ENCODE peak calls at places on chromosomes 3 and 15, in five cellular contexts. One of them, this sample, is unnamed.

GRCh38 chr3:46824561-46824960 is 38.7 kb downstream of the MYL3 start:
- DNase-seq in stomach: no peak
- DNase-seq in AG09309: no peak
- DNase-seq in RWPE1: no peak
- DNase-seq in HepG2: no peak
- DNase-seq in this sample: no peak

GRCh38 chr3:27186013-27186412 is 183.2 kb downstream of the NEK10 start:
- DNase-seq in stomach: no peak
- DNase-seq in AG09309: no peak
- DNase-seq in RWPE1: no peak
- DNase-seq in HepG2: no peak
- DNase-seq in this sample: no peak

GRCh38 chr3:38343797-38344594 is 2.6 kb upstream of the XYLB start:
- DNase-seq in stomach: no peak
- DNase-seq in AG09309: no peak
- DNase-seq in RWPE1: no peak
- DNase-seq in HepG2: no peak
- DNase-seq in this sample: no peak

GRCh38 chr3:51968175-51968681 is 974 bp upstream of the PCBP4 start:
- DNase-seq in stomach: no peak
- DNase-seq in AG09309: no peak
- DNase-seq in RWPE1: no peak
- DNase-seq in HepG2: peak
- DNase-seq in this sample: peak

GRCh38 chr3:111299070-111299672 is 227.6 kb downstream of the NECTIN3 start:
- DNase-seq in stomach: no peak
- DNase-seq in AG09309: peak
- DNase-seq in RWPE1: no peak
- DNase-seq in HepG2: no peak
- DNase-seq in this sample: no peak

GRCh38 chr3:33942483-33943150 is 144.2 kb downstream of the PDCD6IP start:
- DNase-seq in stomach: no peak
- DNase-seq in AG09309: no peak
- DNase-seq in RWPE1: peak
- DNase-seq in HepG2: no peak
- DNase-seq in this sample: no peak

GRCh38 chr3:105715372-105715771 is 153.4 kb downstream of the CBLB start:
- DNase-seq in stomach: no peak
- DNase-seq in AG09309: peak
- DNase-seq in RWPE1: peak
- DNase-seq in HepG2: no peak
- DNase-seq in this sample: no peak

GRCh38 chr15:95086543-95087252 is 855.3 kb downstream of the MCTP2 start:
- DNase-seq in stomach: no peak
- DNase-seq in AG09309: peak
- DNase-seq in RWPE1: peak
- DNase-seq in HepG2: no peak
- DNase-seq in this sample: no peak

GRCh38 chr3:89042251-89042650 is 65.2 kb upstream of the EPHA3 start:
- DNase-seq in stomach: no peak
- DNase-seq in AG09309: no peak
- DNase-seq in RWPE1: no peak
- DNase-seq in HepG2: no peak
- DNase-seq in this sample: no peak

DNA sequence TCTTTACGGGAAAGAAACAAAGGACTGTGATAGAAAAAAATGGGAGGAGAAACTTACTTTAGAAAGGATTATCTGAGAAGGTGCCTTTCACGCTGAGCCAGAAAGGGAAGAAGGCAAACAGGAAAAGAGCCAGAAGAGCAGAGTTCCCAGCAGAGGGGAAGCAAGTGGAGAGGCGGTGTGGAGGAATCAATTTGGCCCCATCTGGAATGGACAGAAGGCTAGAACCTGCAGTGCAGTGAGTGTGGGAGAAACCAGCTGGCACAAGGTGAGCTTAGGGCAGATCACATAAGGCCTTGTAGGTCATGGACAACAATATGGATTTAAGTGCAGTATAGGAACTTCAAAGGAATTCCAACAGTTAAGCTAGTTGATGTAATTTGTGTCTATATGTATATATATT is 20.9 kb downstream of the CHL1 start:
- DNase-seq in stomach: no peak
- DNase-seq in AG09309: no peak
- DNase-seq in RWPE1: no peak
- DNase-seq in HepG2: no peak
- DNase-seq in this sample: no peak
- TF ChIP-seq CTCF in stomach: no peak
- TF ChIP-seq CTCF in AG09309: no peak
- TF ChIP-seq CTCF in RWPE1: no peak
- TF ChIP-seq CTCF in HepG2: no peak
- TF ChIP-seq CTCF in this sample: no peak

DNA sequence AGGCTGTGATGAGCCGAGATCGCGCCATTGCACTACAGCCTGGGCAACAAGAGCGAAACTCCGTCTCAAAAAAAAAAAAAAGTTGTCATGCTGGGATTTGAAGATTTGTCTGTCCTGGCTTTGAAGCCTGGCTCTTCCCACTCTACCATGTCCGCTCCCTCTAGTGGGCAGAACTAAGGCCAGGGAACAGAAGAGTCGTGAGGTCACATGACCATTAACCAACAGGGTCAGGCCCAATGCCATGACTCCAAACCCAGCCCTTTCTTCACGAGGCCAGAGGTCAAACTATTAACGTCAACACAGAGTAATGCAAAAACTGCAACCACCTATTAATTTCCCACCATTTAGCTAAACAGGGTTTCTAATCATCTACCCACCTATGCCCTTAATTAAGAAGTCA is 212.1 kb downstream of the ADAMTS17 start:
- DNase-seq in stomach: no peak
- DNase-seq in AG09309: no peak
- DNase-seq in RWPE1: no peak
- DNase-seq in HepG2: peak
- DNase-seq in this sample: no peak
- TF ChIP-seq CTCF in stomach: no peak
- TF ChIP-seq CTCF in AG09309: no peak
- TF ChIP-seq CTCF in RWPE1: no peak
- TF ChIP-seq CTCF in HepG2: no peak
- TF ChIP-seq CTCF in this sample: no peak

GRCh38 chr3:194642769-194643168 is 9.6 kb upstream of the TMEM44 start:
- DNase-seq in stomach: no peak
- DNase-seq in AG09309: no peak
- DNase-seq in RWPE1: no peak
- DNase-seq in HepG2: no peak
- DNase-seq in this sample: no peak

GRCh38 chr3:194637541-194638400 is 4.6 kb upstream of the TMEM44 start:
- DNase-seq in stomach: no peak
- DNase-seq in AG09309: no peak
- DNase-seq in RWPE1: no peak
- DNase-seq in HepG2: no peak
- DNase-seq in this sample: no peak

GRCh38 chr3:194637066-194637465 is 3.8 kb upstream of the TMEM44 start:
- DNase-seq in stomach: no peak
- DNase-seq in AG09309: no peak
- DNase-seq in RWPE1: peak
- DNase-seq in HepG2: no peak
- DNase-seq in this sample: no peak

GRCh38 chr3:194638991-194639605 is 5.9 kb upstream of the TMEM44 start:
- DNase-seq in stomach: no peak
- DNase-seq in AG09309: no peak
- DNase-seq in RWPE1: no peak
- DNase-seq in HepG2: no peak
- DNase-seq in this sample: no peak

GRCh38 chr3:194640829-194641228 is 7.6 kb upstream of the TMEM44 start:
- DNase-seq in stomach: no peak
- DNase-seq in AG09309: no peak
- DNase-seq in RWPE1: no peak
- DNase-seq in HepG2: peak
- DNase-seq in this sample: peak
- TF ChIP-seq CTCF in stomach: no peak
- TF ChIP-seq CTCF in AG09309: no peak
- TF ChIP-seq CTCF in RWPE1: no peak
- TF ChIP-seq CTCF in HepG2: peak
- TF ChIP-seq CTCF in this sample: peak

GRCh38 chr3:74631341-74631740 is 16.9 kb upstream of the CNTN3 start:
- DNase-seq in stomach: no peak
- DNase-seq in AG09309: no peak
- DNase-seq in RWPE1: no peak
- DNase-seq in HepG2: no peak
- DNase-seq in this sample: no peak

GRCh38 chr3:74633021-74633420 is 18.6 kb upstream of the CNTN3 start:
- DNase-seq in stomach: no peak
- DNase-seq in AG09309: peak
- DNase-seq in RWPE1: no peak
- DNase-seq in HepG2: no peak
- DNase-seq in this sample: no peak

GRCh38 chr3:74631771-74632170 is 17.3 kb upstream of the CNTN3 start:
- DNase-seq in stomach: no peak
- DNase-seq in AG09309: no peak
- DNase-seq in RWPE1: no peak
- DNase-seq in HepG2: no peak
- DNase-seq in this sample: no peak

DNA sequence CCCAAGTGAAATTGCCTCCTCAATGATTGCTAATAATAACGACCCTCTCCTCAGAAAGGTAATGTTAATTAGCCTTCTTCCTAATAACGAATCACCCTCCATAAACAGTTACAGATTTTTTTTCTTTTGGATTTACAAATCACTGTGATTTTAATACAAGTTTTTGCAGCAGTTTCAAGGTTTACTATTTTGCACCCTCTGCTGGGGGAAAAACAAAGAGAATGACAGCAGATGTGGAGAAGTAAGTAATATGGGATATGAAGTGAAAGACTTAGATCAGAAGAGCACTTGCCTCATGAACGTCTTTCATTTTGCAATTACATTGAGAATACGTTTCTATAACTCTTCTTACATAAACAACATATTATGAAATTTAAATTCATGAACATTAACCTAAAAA is 16.1 kb upstream of the CNTN3 start:
- DNase-seq in stomach: no peak
- DNase-seq in AG09309: peak
- DNase-seq in RWPE1: no peak
- DNase-seq in HepG2: no peak
- DNase-seq in this sample: no peak
- TF ChIP-seq CTCF in stomach: no peak
- TF ChIP-seq CTCF in AG09309: peak
- TF ChIP-seq CTCF in RWPE1: no peak
- TF ChIP-seq CTCF in HepG2: no peak
- TF ChIP-seq CTCF in this sample: peak

DNA sequence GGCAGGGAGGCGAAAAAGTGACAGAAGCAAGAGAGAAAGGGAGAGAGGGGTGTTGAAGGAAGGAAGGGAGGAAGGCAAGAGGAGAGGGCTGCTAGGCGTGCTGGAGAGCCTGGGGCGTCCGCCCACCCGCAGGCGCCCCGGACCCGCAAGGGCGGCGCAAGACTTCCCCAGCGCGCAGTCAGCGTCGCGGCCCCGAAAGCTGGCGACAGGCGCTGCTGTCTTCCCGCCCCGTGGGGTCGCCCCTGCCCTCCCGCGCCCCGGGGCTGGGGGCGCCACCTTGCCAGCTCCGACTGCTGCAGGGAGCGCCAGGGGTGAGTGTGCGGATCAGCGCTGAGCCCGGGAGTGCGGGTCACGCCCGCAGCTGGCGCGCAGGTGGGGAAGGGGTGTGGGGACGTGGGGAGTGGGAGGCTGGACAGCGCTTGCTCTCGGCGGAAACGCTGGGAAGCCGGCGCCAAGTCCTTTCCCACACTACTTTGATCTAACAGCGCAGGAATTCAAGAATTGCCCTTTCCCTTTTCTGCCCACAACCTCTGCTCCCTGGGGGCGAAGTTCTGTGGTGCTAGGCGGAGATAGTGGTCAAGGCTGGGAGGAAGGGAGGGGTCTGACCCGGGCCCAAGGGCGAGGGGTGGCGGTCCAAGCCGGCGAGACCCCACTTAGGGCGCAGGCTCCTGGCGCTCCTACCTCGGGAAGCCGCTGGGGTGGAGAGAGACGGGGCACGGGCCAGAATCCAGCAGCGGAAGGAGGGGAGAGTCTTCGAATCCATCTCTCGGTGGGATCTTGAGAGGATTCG is 266.1 kb downstream of the CGGBP1 start:
- DNase-seq in stomach: no peak
- DNase-seq in AG09309: no peak
- DNase-seq in RWPE1: no peak
- DNase-seq in HepG2: no peak
- DNase-seq in this sample: peak
- TF ChIP-seq CTCF in stomach: no peak
- TF ChIP-seq CTCF in AG09309: no peak
- TF ChIP-seq CTCF in RWPE1: no peak
- TF ChIP-seq CTCF in HepG2: no peak
- TF ChIP-seq CTCF in this sample: peak

GRCh38 chr15:80695911-80696651 is 971 bp downstream of the ABHD17C start:
- DNase-seq in stomach: peak
- DNase-seq in AG09309: no peak
- DNase-seq in RWPE1: peak
- DNase-seq in HepG2: peak
- DNase-seq in this sample: no peak
- TF ChIP-seq CTCF in stomach: peak
- TF ChIP-seq CTCF in AG09309: peak
- TF ChIP-seq CTCF in RWPE1: no peak
- TF ChIP-seq CTCF in HepG2: peak
- TF ChIP-seq CTCF in this sample: peak

GRCh38 chr3:11698326-11699082 is 54.8 kb upstream of the VGLL4 start:
- DNase-seq in stomach: no peak
- DNase-seq in AG09309: no peak
- DNase-seq in RWPE1: no peak
- DNase-seq in HepG2: no peak
- DNase-seq in this sample: no peak

GRCh38 chr3:11696054-11696453 is 52.3 kb upstream of the VGLL4 start:
- DNase-seq in stomach: no peak
- DNase-seq in AG09309: no peak
- DNase-seq in RWPE1: no peak
- DNase-seq in HepG2: no peak
- DNase-seq in this sample: no peak

GRCh38 chr3:11703185-11703584 is 59.5 kb upstream of the VGLL4 start:
- DNase-seq in stomach: no peak
- DNase-seq in AG09309: no peak
- DNase-seq in RWPE1: no peak
- DNase-seq in HepG2: no peak
- DNase-seq in this sample: no peak

GRCh38 chr3:11705049-11705448 is 61.3 kb upstream of the VGLL4 start:
- DNase-seq in stomach: no peak
- DNase-seq in AG09309: no peak
- DNase-seq in RWPE1: no peak
- DNase-seq in HepG2: no peak
- DNase-seq in this sample: no peak

DNA sequence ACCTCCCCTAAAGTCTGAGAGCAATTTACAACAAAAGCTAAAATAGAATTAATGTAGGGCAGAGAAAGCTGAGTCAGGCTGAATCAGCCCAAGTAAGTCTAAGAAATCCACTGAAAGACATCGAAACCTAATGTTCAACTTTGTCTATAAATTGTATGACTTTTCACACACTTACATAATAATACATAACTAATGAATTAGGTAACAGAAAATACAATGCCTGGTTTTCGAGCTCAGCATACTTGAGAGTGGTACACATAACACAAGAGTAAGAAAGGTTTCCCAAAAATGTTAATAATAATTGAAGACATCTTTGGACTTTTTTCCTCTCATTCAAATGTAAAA is 55.3 kb upstream of the VGLL4 start:
- DNase-seq in stomach: no peak
- DNase-seq in AG09309: peak
- DNase-seq in RWPE1: peak
- DNase-seq in HepG2: no peak
- DNase-seq in this sample: no peak
- TF ChIP-seq CTCF in stomach: no peak
- TF ChIP-seq CTCF in AG09309: no peak
- TF ChIP-seq CTCF in RWPE1: no peak
- TF ChIP-seq CTCF in HepG2: no peak
- TF ChIP-seq CTCF in this sample: no peak